ENCODE peak calls at places on chromosomes 13 and 19, in nine cellular contexts. One of them, this sample, is unnamed.

GRCh38 chr19:4547303-4548237 is 7.7 kb upstream of the LRG1 start:
- DNase-seq in left ventricle myocardium inferior: no peak
- DNase-seq in aorta: no peak
- DNase-seq in uterus: no peak
- DNase-seq in breast epithelium: no peak
- DNase-seq in CD4-positive, CD25-positive, alpha-beta regulatory T cell: peak; percentile 17
- DNase-seq in hepatocyte: peak; percentile 6
- DNase-seq in GM23248: peak; percentile 23
- DNase-seq in upper lobe of left lung: peak; percentile 77
- DNase-seq in this sample: peak; percentile 33

GRCh38 chr13:73465629-73465974 is 406.8 kb downstream of the KLF5 start:
- DNase-seq in aorta: no peak
- DNase-seq in uterus: no peak
- DNase-seq in hepatocyte: peak; percentile 56
- DNase-seq in upper lobe of left lung: no peak
- DNase-seq in breast epithelium: no peak
- DNase-seq in left ventricle myocardium inferior: no peak
- DNase-seq in CD4-positive, CD25-positive, alpha-beta regulatory T cell: no peak
- DNase-seq in GM23248: peak; percentile 42
- DNase-seq in this sample: no peak

GRCh38 chr13:41505209-41505835 is 48.0 kb downstream of the RGCC start:
- DNase-seq in uterus: no peak
- DNase-seq in upper lobe of left lung: no peak
- DNase-seq in CD4-positive, CD25-positive, alpha-beta regulatory T cell: no peak
- DNase-seq in hepatocyte: no peak
- DNase-seq in GM23248: peak; percentile 94
- DNase-seq in left ventricle myocardium inferior: no peak
- DNase-seq in breast epithelium: no peak
- DNase-seq in aorta: no peak
- DNase-seq in this sample: peak; percentile 40

GRCh38 chr13:59531571-59532091 is 632.1 kb downstream of the DIAPH3 start:
- DNase-seq in upper lobe of left lung: no peak
- DNase-seq in uterus: peak; percentile 25
- DNase-seq in CD4-positive, CD25-positive, alpha-beta regulatory T cell: peak; percentile 37
- DNase-seq in GM23248: peak; percentile 67
- DNase-seq in breast epithelium: peak; percentile 31
- DNase-seq in aorta: peak; percentile 89
- DNase-seq in left ventricle myocardium inferior: peak; percentile 85
- DNase-seq in hepatocyte: peak; percentile 84
- DNase-seq in this sample: peak; percentile 59

GRCh38 chr13:60311527-60311926 is 85.5 kb upstream of the TDRD3 start:
- DNase-seq in uterus: no peak
- DNase-seq in left ventricle myocardium inferior: no peak
- DNase-seq in CD4-positive, CD25-positive, alpha-beta regulatory T cell: peak; percentile 29
- DNase-seq in aorta: no peak
- DNase-seq in breast epithelium: no peak
- DNase-seq in GM23248: no peak
- DNase-seq in upper lobe of left lung: no peak
- DNase-seq in hepatocyte: no peak
- DNase-seq in this sample: no peak

GRCh38 chr13:113393572-113394503 is 29.9 kb upstream of the GRTP1 start:
- DNase-seq in uterus: peak; percentile 71
- DNase-seq in aorta: peak; percentile 93
- DNase-seq in breast epithelium: peak; percentile 48
- DNase-seq in left ventricle myocardium inferior: peak; percentile 83
- DNase-seq in GM23248: peak; percentile 93
- DNase-seq in CD4-positive, CD25-positive, alpha-beta regulatory T cell: peak; percentile 84
- DNase-seq in hepatocyte: peak; percentile 92
- DNase-seq in upper lobe of left lung: peak; percentile 96
- DNase-seq in this sample: peak; percentile 83

GRCh38 chr13:75740008-75740407 is 103.9 kb downstream of the LMO7 start:
- DNase-seq in CD4-positive, CD25-positive, alpha-beta regulatory T cell: no peak
- DNase-seq in hepatocyte: no peak
- DNase-seq in GM23248: no peak
- DNase-seq in upper lobe of left lung: no peak
- DNase-seq in breast epithelium: no peak
- DNase-seq in left ventricle myocardium inferior: no peak
- DNase-seq in aorta: no peak
- DNase-seq in uterus: no peak
- DNase-seq in this sample: no peak

GRCh38 chr13:113029487-113030258 is 60.7 kb downstream of the MCF2L start:
- DNase-seq in aorta: no peak
- DNase-seq in upper lobe of left lung: peak; percentile 91
- DNase-seq in CD4-positive, CD25-positive, alpha-beta regulatory T cell: peak; percentile 18
- DNase-seq in hepatocyte: peak; percentile 69
- DNase-seq in uterus: no peak
- DNase-seq in GM23248: peak; percentile 19
- DNase-seq in left ventricle myocardium inferior: no peak
- DNase-seq in breast epithelium: no peak
- DNase-seq in this sample: no peak

GRCh38 chr19:51116736-51117135 is 8.0 kb upstream of the SIGLEC9 start:
- DNase-seq in breast epithelium: no peak
- DNase-seq in aorta: no peak
- DNase-seq in GM23248: no peak
- DNase-seq in uterus: no peak
- DNase-seq in upper lobe of left lung: no peak
- DNase-seq in CD4-positive, CD25-positive, alpha-beta regulatory T cell: peak; percentile 50
- DNase-seq in left ventricle myocardium inferior: no peak
- DNase-seq in hepatocyte: no peak
- DNase-seq in this sample: no peak

GRCh38 chr19:10294368-10294697 is 4.6 kb downstream of the ICAM5 start:
- DNase-seq in hepatocyte: no peak
- DNase-seq in CD4-positive, CD25-positive, alpha-beta regulatory T cell: no peak
- DNase-seq in upper lobe of left lung: peak; percentile 85
- DNase-seq in GM23248: no peak
- DNase-seq in breast epithelium: no peak
- DNase-seq in left ventricle myocardium inferior: no peak
- DNase-seq in uterus: no peak
- DNase-seq in aorta: no peak
- DNase-seq in this sample: no peak

GRCh38 chr19:34962281-34962944 is 1.6 kb downstream of the ZNF792 start:
- DNase-seq in aorta: no peak
- DNase-seq in breast epithelium: no peak
- DNase-seq in upper lobe of left lung: no peak
- DNase-seq in uterus: no peak
- DNase-seq in hepatocyte: no peak
- DNase-seq in left ventricle myocardium inferior: no peak
- DNase-seq in CD4-positive, CD25-positive, alpha-beta regulatory T cell: peak; percentile 81
- DNase-seq in GM23248: no peak
- DNase-seq in this sample: no peak

GRCh38 chr13:114128624-114129522 is 3.5 kb downstream of the RASA3 start:
- DNase-seq in uterus: peak; percentile 65
- DNase-seq in breast epithelium: no peak
- DNase-seq in upper lobe of left lung: peak; percentile 93
- DNase-seq in CD4-positive, CD25-positive, alpha-beta regulatory T cell: peak; percentile 94
- DNase-seq in left ventricle myocardium inferior: peak; percentile 79
- DNase-seq in hepatocyte: no peak
- DNase-seq in aorta: peak; percentile 93
- DNase-seq in GM23248: peak; percentile 98
- DNase-seq in this sample: no peak

GRCh38 chr19:2097330-2098327 is 914 bp downstream of the IZUMO4 start:
- DNase-seq in uterus: peak; percentile 50
- DNase-seq in upper lobe of left lung: peak; percentile 84
- DNase-seq in breast epithelium: no peak
- DNase-seq in hepatocyte: no peak
- DNase-seq in left ventricle myocardium inferior: no peak
- DNase-seq in GM23248: peak; percentile 14
- DNase-seq in aorta: no peak
- DNase-seq in CD4-positive, CD25-positive, alpha-beta regulatory T cell: peak; percentile 55
- DNase-seq in this sample: no peak

GRCh38 chr13:30565658-30566057 is 52.1 kb upstream of the USPL1 start:
- DNase-seq in GM23248: no peak
- DNase-seq in hepatocyte: no peak
- DNase-seq in upper lobe of left lung: no peak
- DNase-seq in breast epithelium: no peak
- DNase-seq in left ventricle myocardium inferior: no peak
- DNase-seq in CD4-positive, CD25-positive, alpha-beta regulatory T cell: no peak
- DNase-seq in aorta: no peak
- DNase-seq in uterus: no peak
- DNase-seq in this sample: no peak

GRCh38 chr13:102948006-102948405 is 102.2 kb downstream of the ERCC5 start:
- DNase-seq in uterus: no peak
- DNase-seq in GM23248: no peak
- DNase-seq in aorta: no peak
- DNase-seq in breast epithelium: no peak
- DNase-seq in left ventricle myocardium inferior: no peak
- DNase-seq in CD4-positive, CD25-positive, alpha-beta regulatory T cell: no peak
- DNase-seq in upper lobe of left lung: no peak
- DNase-seq in hepatocyte: peak; percentile 38
- DNase-seq in this sample: no peak

GRCh38 chr19:55642153-55643002 is 1.1 kb upstream of the ZNF581 start:
- DNase-seq in aorta: peak; percentile 80
- DNase-seq in left ventricle myocardium inferior: no peak
- DNase-seq in GM23248: peak; percentile 63
- DNase-seq in hepatocyte: no peak
- DNase-seq in breast epithelium: no peak
- DNase-seq in CD4-positive, CD25-positive, alpha-beta regulatory T cell: peak; percentile 42
- DNase-seq in upper lobe of left lung: peak; percentile 89
- DNase-seq in uterus: no peak
- DNase-seq in this sample: peak; percentile 35

GRCh38 chr13:63541336-63541735 is 2125.7 kb upstream of the PCDH20 start:
- DNase-seq in GM23248: no peak
- DNase-seq in breast epithelium: no peak
- DNase-seq in hepatocyte: no peak
- DNase-seq in CD4-positive, CD25-positive, alpha-beta regulatory T cell: no peak
- DNase-seq in uterus: no peak
- DNase-seq in left ventricle myocardium inferior: no peak
- DNase-seq in upper lobe of left lung: no peak
- DNase-seq in aorta: no peak
- DNase-seq in this sample: no peak

GRCh38 chr13:41837668-41838067 is 123.2 kb downstream of the VWA8 start:
- DNase-seq in breast epithelium: no peak
- DNase-seq in upper lobe of left lung: no peak
- DNase-seq in aorta: no peak
- DNase-seq in CD4-positive, CD25-positive, alpha-beta regulatory T cell: no peak
- DNase-seq in GM23248: no peak
- DNase-seq in left ventricle myocardium inferior: no peak
- DNase-seq in uterus: no peak
- DNase-seq in hepatocyte: no peak
- DNase-seq in this sample: no peak

GRCh38 chr19:3046621-3047306 is 15.5 kb downstream of the TLE5 start:
- DNase-seq in left ventricle myocardium inferior: no peak
- DNase-seq in breast epithelium: no peak
- DNase-seq in hepatocyte: peak; percentile 71
- DNase-seq in upper lobe of left lung: peak; percentile 88
- DNase-seq in CD4-positive, CD25-positive, alpha-beta regulatory T cell: no peak
- DNase-seq in GM23248: no peak
- DNase-seq in uterus: peak; percentile 75
- DNase-seq in aorta: no peak
- DNase-seq in this sample: no peak

GRCh38 chr13:113552786-113553540 is 31.6 kb upstream of the TFDP1 start:
- DNase-seq in upper lobe of left lung: no peak
- DNase-seq in aorta: peak; percentile 55
- DNase-seq in CD4-positive, CD25-positive, alpha-beta regulatory T cell: no peak
- DNase-seq in uterus: peak; percentile 9
- DNase-seq in left ventricle myocardium inferior: no peak
- DNase-seq in GM23248: no peak
- DNase-seq in breast epithelium: peak; percentile 12
- DNase-seq in hepatocyte: no peak
- DNase-seq in this sample: no peak

GRCh38 chr19:18612772-18613588 is at the start of gene TMEM59L:
- DNase-seq in hepatocyte: no peak
- DNase-seq in CD4-positive, CD25-positive, alpha-beta regulatory T cell: no peak
- DNase-seq in upper lobe of left lung: peak; percentile 89
- DNase-seq in left ventricle myocardium inferior: no peak
- DNase-seq in GM23248: peak; percentile 40
- DNase-seq in aorta: no peak
- DNase-seq in uterus: no peak
- DNase-seq in breast epithelium: no peak
- DNase-seq in this sample: no peak

GRCh38 chr19:41918095-41918494 is 10.2 kb downstream of the ERFL start:
- DNase-seq in uterus: no peak
- DNase-seq in left ventricle myocardium inferior: no peak
- DNase-seq in aorta: no peak
- DNase-seq in breast epithelium: no peak
- DNase-seq in upper lobe of left lung: no peak
- DNase-seq in CD4-positive, CD25-positive, alpha-beta regulatory T cell: no peak
- DNase-seq in GM23248: no peak
- DNase-seq in hepatocyte: no peak
- DNase-seq in this sample: no peak
- H3K27me3 ChIP-seq in uterus: peaks cover 54% of the 10 kb centered on the region
- H3K27me3 ChIP-seq in left ventricle myocardium inferior: peaks cover 95% of the 10 kb centered on the region
- H3K27me3 ChIP-seq in aorta: peaks cover 2% of the 10 kb centered on the region
- H3K27me3 ChIP-seq in breast epithelium: peaks cover 7% of the 10 kb centered on the region
- H3K27me3 ChIP-seq in upper lobe of left lung: peaks cover 21% of the 10 kb centered on the region
- H3K27me3 ChIP-seq in CD4-positive, CD25-positive, alpha-beta regulatory T cell: peaks cover 19% of the 10 kb centered on the region
- H3K27me3 ChIP-seq in GM23248: peaks cover 56% of the 10 kb centered on the region
- H3K27me3 ChIP-seq in hepatocyte: peaks cover 72% of the 10 kb centered on the region
- H3K27me3 ChIP-seq in this sample: peaks cover 43% of the 10 kb centered on the region

DNA sequence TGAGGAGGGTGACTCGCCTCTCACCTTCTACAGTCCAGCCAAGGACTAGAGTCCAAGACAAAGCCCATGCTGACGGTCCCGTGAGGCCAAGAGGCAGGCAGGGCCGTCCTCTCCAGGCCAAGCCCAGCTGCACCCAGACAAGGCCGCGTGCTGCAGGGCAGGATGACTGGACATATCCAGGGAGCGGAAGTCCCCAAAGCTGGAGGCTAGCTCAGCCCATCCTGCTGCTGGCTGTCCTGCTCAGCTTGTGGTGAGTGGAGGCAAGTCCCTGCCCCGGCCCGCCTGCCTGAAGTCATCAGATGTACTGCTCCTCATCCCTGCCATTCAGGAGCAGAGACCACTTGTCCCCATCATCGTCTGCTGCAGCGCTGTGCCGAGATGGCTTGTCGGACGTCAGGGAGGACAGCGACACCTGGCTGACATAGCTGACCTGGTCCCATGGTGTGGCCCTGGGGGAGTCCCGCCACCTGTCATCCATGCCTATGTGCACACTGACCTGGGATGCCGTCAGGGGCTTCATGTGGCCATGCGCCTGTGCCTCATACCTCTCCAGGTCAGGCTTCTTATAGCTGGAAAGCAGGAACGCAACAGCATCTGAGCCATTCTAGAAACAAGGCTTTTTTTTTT is 72.8 kb downstream of the CCDC70 start:
- DNase-seq in hepatocyte: no peak
- DNase-seq in CD4-positive, CD25-positive, alpha-beta regulatory T cell: no peak
- DNase-seq in uterus: no peak
- DNase-seq in left ventricle myocardium inferior: no peak
- DNase-seq in breast epithelium: no peak
- DNase-seq in aorta: no peak
- DNase-seq in upper lobe of left lung: peak; percentile 68
- DNase-seq in GM23248: no peak
- DNase-seq in this sample: no peak
- H3K4me3 ChIP-seq in hepatocyte: no peak overlapping the region
- H3K4me3 ChIP-seq in CD4-positive, CD25-positive, alpha-beta regulatory T cell: no peak overlapping the region
- H3K4me3 ChIP-seq in uterus: no peak overlapping the region
- H3K4me3 ChIP-seq in left ventricle myocardium inferior: no peak overlapping the region
- H3K4me3 ChIP-seq in breast epithelium: no peak overlapping the region
- H3K4me3 ChIP-seq in aorta: no peak overlapping the region
- H3K4me3 ChIP-seq in upper lobe of left lung: no peak overlapping the region
- H3K4me3 ChIP-seq in GM23248: no peak overlapping the region
- H3K4me3 ChIP-seq in this sample: no peak overlapping the region

GRCh38 chr13:19058566-19058965 is 123.1 kb downstream of the TUBA3C start:
- DNase-seq in GM23248: no peak
- DNase-seq in CD4-positive, CD25-positive, alpha-beta regulatory T cell: no peak
- DNase-seq in left ventricle myocardium inferior: no peak
- DNase-seq in upper lobe of left lung: peak; percentile 56
- DNase-seq in breast epithelium: no peak
- DNase-seq in uterus: no peak
- DNase-seq in aorta: peak; percentile 57
- DNase-seq in hepatocyte: no peak
- DNase-seq in this sample: no peak
- H3K9me3 ChIP-seq in GM23248: no peaks in the 10 kb centered on the region
- H3K9me3 ChIP-seq in CD4-positive, CD25-positive, alpha-beta regulatory T cell: no peaks in the 10 kb centered on the region
- H3K9me3 ChIP-seq in left ventricle myocardium inferior: peaks cover 11% of the 10 kb centered on the region
- H3K9me3 ChIP-seq in upper lobe of left lung: no peaks in the 10 kb centered on the region
- H3K9me3 ChIP-seq in breast epithelium: peaks cover 6% of the 10 kb centered on the region
- H3K9me3 ChIP-seq in uterus: no peaks in the 10 kb centered on the region
- H3K9me3 ChIP-seq in aorta: no peaks in the 10 kb centered on the region
- H3K9me3 ChIP-seq in hepatocyte: no peaks in the 10 kb centered on the region
- H3K9me3 ChIP-seq in this sample: no peaks in the 10 kb centered on the region

GRCh38 chr13:35474551-35474950 is 1.9 kb downstream of the MAB21L1 start:
- DNase-seq in upper lobe of left lung: no peak
- DNase-seq in uterus: no peak
- DNase-seq in aorta: no peak
- DNase-seq in CD4-positive, CD25-positive, alpha-beta regulatory T cell: no peak
- DNase-seq in breast epithelium: no peak
- DNase-seq in left ventricle myocardium inferior: no peak
- DNase-seq in GM23248: peak; percentile 51
- DNase-seq in hepatocyte: no peak
- DNase-seq in this sample: no peak
- H3K27me3 ChIP-seq in upper lobe of left lung: no peaks in the 10 kb centered on the region
- H3K27me3 ChIP-seq in uterus: no peaks in the 10 kb centered on the region
- H3K27me3 ChIP-seq in aorta: no peaks in the 10 kb centered on the region
- H3K27me3 ChIP-seq in CD4-positive, CD25-positive, alpha-beta regulatory T cell: peaks cover 30% of the 10 kb centered on the region
- H3K27me3 ChIP-seq in breast epithelium: no peaks in the 10 kb centered on the region
- H3K27me3 ChIP-seq in left ventricle myocardium inferior: no peaks in the 10 kb centered on the region
- H3K27me3 ChIP-seq in GM23248: no peaks in the 10 kb centered on the region
- H3K27me3 ChIP-seq in hepatocyte: peaks cover 97% of the 10 kb centered on the region
- H3K27me3 ChIP-seq in this sample: peaks cover 32% of the 10 kb centered on the region

This sample was measured in MG63.